ENCODE peak calls at places on chromosomes 11 and 22, in five cellular contexts. D is renal cortical epithelial cell, N is amniotic stem cell, T is cerebellar cortex, X is NCI-H1417. Q is an unnamed sample.

GRCh38 chr11:129636926-129637325 is 178.7 kb upstream of the TMEM45B start:
- DNase-seq in D (no peak), N (no peak), T (no peak), X (no peak), Q (no peak)

GRCh38 chr11:8477680-8478079 is 116.3 kb downstream of the STK33 start:
- DNase-seq in X (no peak), D (no peak), T (no peak), N (no peak), Q (no peak)

GRCh38 chr11:15863411-15863810 is 492.9 kb downstream of the SOX6 start:
- DNase-seq in T (no peak), D (peak; percentile 22), N (no peak), X (no peak), Q (no peak)

GRCh38 chr22:35357883-35358621 is 22.8 kb upstream of the HMOX1 start:
- DNase-seq in N (no peak), T (no peak), D (peak; percentile 84), X (no peak), Q (no peak)

GRCh38 chr11:128523616-128524015 is 63.7 kb downstream of the ETS1 start:
- DNase-seq in N (no peak), D (peak; percentile 88), T (no peak), X (no peak), Q (no peak)

GRCh38 chr11:38687008-38687407 is 2089.0 kb upstream of the RAG2 start:
- DNase-seq in T (no peak), N (no peak), D (no peak), X (no peak), Q (no peak)

GRCh38 chr11:128302425-128303186 is 284.8 kb downstream of the ETS1 start:
- DNase-seq in D (no peak), T (no peak), X (no peak), N (no peak), Q (peak; percentile 49)

GRCh38 chr22:26377170-26377825 is 51.8 kb upstream of the ASPHD2 start:
- DNase-seq in D (no peak), T (no peak), N (no peak), X (no peak), Q (no peak)

GRCh38 chr22:38082986-38083710 is 836 bp downstream of the SLC16A8 start:
- DNase-seq in T (no peak), X (no peak), N (no peak), D (no peak), Q (no peak)

GRCh38 chr11:1453611-1454386 is 32.8 kb downstream of the MOB2 start:
- DNase-seq in X (peak; percentile 13), D (peak; percentile 7), T (peak; percentile 53), N (no peak), Q (no peak)

GRCh38 chr11:68978626-68978930 is 2.2 kb downstream of the MRGPRD start:
- DNase-seq in D (no peak), X (no peak), N (no peak), T (no peak), Q (no peak)

GRCh38 chr11:93059074-93059957 is 89.9 kb downstream of the MTNR1B start:
- DNase-seq in T (no peak), N (no peak), X (no peak), D (peak; percentile 41), Q (no peak)

GRCh38 chr11:86954288-86955110 is 696 bp downstream of the FZD4 start:
- DNase-seq in X (peak; percentile 81), T (peak; percentile 30), D (no peak), N (no peak), Q (no peak)

GRCh38 chr11:12868315-12869073 is 140.6 kb upstream of the RASSF10 start:
- DNase-seq in T (no peak), N (no peak), D (peak; percentile 71), X (no peak), Q (no peak)

GRCh38 chr22:43090130-43090789 is 1.1 kb upstream of the TTLL1 start:
- DNase-seq in D (peak; percentile 81), T (peak; percentile 94), N (no peak), X (peak; percentile 34), Q (no peak)

GRCh38 chr11:33775064-33775807 is 916 bp upstream of the FBXO3 start:
- DNase-seq in X (no peak), N (no peak), D (no peak), T (no peak), Q (no peak)

GRCh38 chr11:124918950-124919349 is at the start of gene HEPN1:
- DNase-seq in N (no peak), T (no peak), X (no peak), D (no peak), Q (no peak)

GRCh38 chr11:8790964-8791363 is 108.4 kb downstream of the RPL27A start:
- DNase-seq in X (no peak), N (no peak), D (no peak), T (no peak), Q (no peak)

GRCh38 chr11:69133251-69133650 is 22.5 kb upstream of the SMIM38 start:
- DNase-seq in N (no peak), T (no peak), X (no peak), D (no peak), Q (no peak)

GRCh38 chr22:45880091-45880651 is 96.8 kb downstream of the WNT7B start:
- DNase-seq in T (no peak), X (no peak), D (no peak), N (no peak), Q (no peak)

GRCh38 chr11:92782806-92783205 is 186.6 kb upstream of the MTNR1B start:
- DNase-seq in T (no peak), X (no peak), N (no peak), D (peak; percentile 9), Q (no peak)

GRCh38 chr11:77080643-77081210 is 14.0 kb downstream of the CAPN5 start:
- DNase-seq in D (no peak), T (no peak), N (no peak), X (no peak), Q (no peak)

GRCh38 chr11:129803533-129803932 is 12.1 kb upstream of the TMEM45B start:
- DNase-seq in N (no peak), X (no peak), T (no peak), D (peak; percentile 14), Q (no peak)

GRCh38 chr11:772429-773390 is 4.6 kb downstream of the GATD1 start:
- DNase-seq in N (no peak), X (no peak), T (no peak), D (no peak), Q (no peak)

GRCh38 chr11:10032991-10033390 is 261.0 kb downstream of the SBF2 start:
- DNase-seq in T (no peak), D (no peak), X (no peak), N (no peak), Q (no peak)

GRCh38 chr11:126132319-126132718 is 69.7 kb upstream of the CDON start:
- DNase-seq in N (no peak), T (peak; percentile 95), D (peak; percentile 53), X (no peak), Q (no peak)

GRCh38 chr11:28674432-28675076 is 566.4 kb downstream of the METTL15 start:
- DNase-seq in N (no peak), T (peak; percentile 18), X (no peak), D (peak; percentile 69), Q (no peak)

GRCh38 chr22:19648419-19648929 is 65.8 kb upstream of the SEPTIN5 start:
- DNase-seq in N (no peak), X (no peak), D (peak; percentile 25), T (peak; percentile 18), Q (no peak)

GRCh38 chr11:120149246-120149645 is 11.3 kb upstream of the TRIM29 start:
- DNase-seq in X (no peak), D (no peak), T (no peak), N (no peak), Q (no peak)

GRCh38 chr11:134033696-134034491 is 35.0 kb upstream of the JAM3 start:
- DNase-seq in X (peak; percentile 96), T (peak; percentile 96), N (peak; percentile 87), D (peak; percentile 68), Q (peak; percentile 54)

GRCh38 chr11:103773059-103773458 is 263.4 kb upstream of the DDI1 start:
- DNase-seq in X (no peak), D (no peak), T (no peak), N (no peak), Q (no peak)

GRCh38 chr22:37179126-37179470 is 8.9 kb downstream of the C1QTNF6 start:
- DNase-seq in T (no peak), X (no peak), N (no peak), D (no peak), Q (no peak)

GRCh38 chr11:125797641-125798040 is 9.7 kb downstream of the PATE3 start:
- DNase-seq in X (no peak), D (no peak), T (no peak), N (no peak), Q (no peak)

GRCh38 chr11:43907028-43907966 is 26.7 kb downstream of the ALKBH3 start:
- DNase-seq in X (no peak), N (no peak), D (peak; percentile 35), T (peak; percentile 63), Q (no peak)

GRCh38 chr11:107457205-107457557 is 444 bp downstream of the CWF19L2 start:
- DNase-seq in X (no peak), T (no peak), D (peak; percentile 21), N (no peak), Q (no peak)

GRCh38 chr22:42404266-42404665 is 27.9 kb downstream of the NFAM1 start:
- DNase-seq in X (no peak), D (no peak), T (no peak), N (no peak), Q (no peak)

GRCh38 chr22:16960884-16961249 is 47.2 kb downstream of the GAB4 start:
- DNase-seq in N (no peak), D (no peak), T (no peak), X (no peak), Q (no peak)

GRCh38 chr11:111944139-111944538 is 7.0 kb downstream of the DIXDC1 start:
- DNase-seq in X (no peak), D (peak; percentile 97), N (peak; percentile 20), T (peak; percentile 35), Q (no peak)

GRCh38 chr22:49453816-49454215 is 373.9 kb downstream of the BRD1 start:
- DNase-seq in T (no peak), D (no peak), X (no peak), N (no peak), Q (no peak)

GRCh38 chr11:30015725-30016449 is 943 bp downstream of the KCNA4 start:
- DNase-seq in D (no peak), N (no peak), X (peak; percentile 28), T (no peak), Q (no peak)

Q was measured in CD4-positive, alpha-beta T cell.